ENCODE peak calls at places on chromosomes 5 and 9, in eight cellular contexts. N is testis, Y is lower lobe of right lung, A is OCI-LY7, V is IMR-90, B is cardiac muscle cell, E is hepatocyte, T is psoas muscle. C is an unnamed sample.

GRCh38 chr5:6710551-6711318 is 2.5 kb upstream of the TENT4A start:
- DNase-seq in N (no peak), Y (no peak), A (no peak), V (no peak), B (no peak), E (no peak), T (no peak), C (no peak)

GRCh38 chr5:115831163-115831768 is 10.1 kb downstream of the ATG12 start:
- DNase-seq in N (peak), Y (no peak), A (peak), V (peak), B (peak), E (peak), T (no peak), C (no peak)

GRCh38 chr5:152058267-152058666 is 133.6 kb upstream of the GLRA1 start:
- DNase-seq in N (peak), Y (no peak), A (no peak), V (no peak), B (no peak), E (no peak), T (no peak), C (no peak)

GRCh38 chr5:157539623-157540022 is 36.0 kb downstream of the ADAM19 start:
- DNase-seq in N (no peak), Y (no peak), A (no peak), V (peak), B (no peak), E (no peak), T (no peak), C (no peak)

GRCh38 chr5:160959804-160960203 is 107.8 kb upstream of the ATP10B start:
- DNase-seq in N (no peak), Y (peak), A (no peak), V (no peak), B (no peak), E (peak), T (peak), C (no peak)

GRCh38 chr9:76302947-76303550 is 91.2 kb downstream of the RFK start:
- DNase-seq in N (peak), Y (no peak), A (peak), V (peak), B (peak), E (peak), T (no peak), C (no peak)

GRCh38 chr9:121246821-121247511 is 21.0 kb upstream of the GSN start:
- DNase-seq in N (peak), Y (peak), A (no peak), V (peak), B (peak), E (no peak), T (peak), C (no peak)

GRCh38 chr9:115353681-115354080 is 235.7 kb upstream of the TNC start:
- DNase-seq in N (no peak), Y (no peak), A (no peak), V (peak), B (no peak), E (no peak), T (no peak), C (no peak)

GRCh38 chr9:133499130-133499891 is 20.4 kb upstream of the SLC2A6 start:
- DNase-seq in N (no peak), Y (peak), A (no peak), V (no peak), B (no peak), E (no peak), T (no peak), C (no peak)

GRCh38 chr9:19641046-19641445 is 147.8 kb downstream of the SLC24A2 start:
- DNase-seq in N (no peak), Y (no peak), A (no peak), V (no peak), B (peak), E (no peak), T (no peak), C (no peak)

GRCh38 chr5:90558344-90559192 is at the start of gene ADGRV1:
- DNase-seq in N (peak), Y (peak), A (no peak), V (peak), B (peak), E (peak), T (peak), C (peak)

GRCh38 chr9:120424248-120424647 is 155.7 kb downstream of the CDK5RAP2 start:
- DNase-seq in N (no peak), Y (no peak), A (no peak), V (no peak), B (no peak), E (no peak), T (no peak), C (no peak)

GRCh38 chr9:93223241-93224180 is 39.6 kb downstream of the WNK2 start:
- DNase-seq in N (no peak), Y (no peak), A (no peak), V (peak), B (peak), E (peak), T (no peak), C (no peak)

GRCh38 chr5:89917112-89917511 is 492.4 kb downstream of the CETN3 start:
- DNase-seq in N (no peak), Y (no peak), A (no peak), V (no peak), B (no peak), E (no peak), T (no peak), C (no peak)

GRCh38 chr5:5005351-5005750 is 134.8 kb upstream of the ADAMTS16 start:
- DNase-seq in N (no peak), Y (no peak), A (no peak), V (no peak), B (no peak), E (no peak), T (no peak), C (no peak)

GRCh38 chr9:33125441-33125840 is 41.7 kb downstream of the B4GALT1 start:
- DNase-seq in N (no peak), Y (no peak), A (no peak), V (no peak), B (no peak), E (no peak), T (no peak), C (no peak)

GRCh38 chr9:134774991-134775540 is 105.5 kb upstream of the FCN2 start:
- DNase-seq in N (no peak), Y (no peak), A (no peak), V (no peak), B (no peak), E (no peak), T (no peak), C (peak)

GRCh38 chr5:160030631-160031377 is 21.9 kb downstream of the TTC1 start:
- DNase-seq in N (no peak), Y (no peak), A (no peak), V (peak), B (peak), E (no peak), T (no peak), C (no peak)

GRCh38 chr9:89623925-89624420 is 19.2 kb downstream of the GADD45G start:
- DNase-seq in N (no peak), Y (peak), A (no peak), V (no peak), B (no peak), E (no peak), T (no peak), C (peak)

GRCh38 chr5:41967401-41967800 is 42.3 kb downstream of the FBXO4 start:
- DNase-seq in N (no peak), Y (no peak), A (no peak), V (no peak), B (no peak), E (no peak), T (no peak), C (no peak)

GRCh38 chr5:181166812-181167733 is 19.7 kb downstream of the OR2V2 start:
- DNase-seq in N (no peak), Y (no peak), A (peak), V (no peak), B (no peak), E (no peak), T (no peak), C (no peak)

GRCh38 chr5:90638878-90639277 is 80.3 kb downstream of the ADGRV1 start:
- DNase-seq in N (no peak), Y (no peak), A (no peak), V (no peak), B (no peak), E (no peak), T (no peak), C (no peak)

GRCh38 chr5:22480305-22480704 is 372.8 kb downstream of the CDH12 start:
- DNase-seq in N (no peak), Y (no peak), A (no peak), V (no peak), B (no peak), E (no peak), T (no peak), C (no peak)

GRCh38 chr9:124551472-124552339 is 44.5 kb upstream of the NR5A1 start:
- DNase-seq in N (peak), Y (peak), A (peak), V (peak), B (peak), E (peak), T (no peak), C (peak)

GRCh38 chr5:1002271-1002546 is 6.4 kb upstream of the NKD2 start:
- DNase-seq in N (no peak), Y (no peak), A (no peak), V (no peak), B (no peak), E (no peak), T (no peak), C (no peak)

GRCh38 chr9:126509718-126510117 is 104.0 kb upstream of the LMX1B start:
- DNase-seq in N (no peak), Y (peak), A (no peak), V (no peak), B (no peak), E (no peak), T (no peak), C (peak)

GRCh38 chr5:150670961-150671337 is 9.9 kb downstream of the MYOZ3 start:
- DNase-seq in N (no peak), Y (no peak), A (no peak), V (no peak), B (peak), E (no peak), T (no peak), C (no peak)

GRCh38 chr5:150672884-150673275 is 11.8 kb downstream of the MYOZ3 start:
- DNase-seq in N (no peak), Y (no peak), A (no peak), V (no peak), B (no peak), E (no peak), T (no peak), C (no peak)

GRCh38 chr5:150671509-150672236 is 10.6 kb downstream of the MYOZ3 start:
- DNase-seq in N (no peak), Y (no peak), A (no peak), V (no peak), B (peak), E (peak), T (no peak), C (no peak)

GRCh38 chr5:150670275-150670960 is 9.4 kb downstream of the MYOZ3 start:
- DNase-seq in N (no peak), Y (no peak), A (no peak), V (no peak), B (no peak), E (no peak), T (no peak), C (no peak)

DNA sequence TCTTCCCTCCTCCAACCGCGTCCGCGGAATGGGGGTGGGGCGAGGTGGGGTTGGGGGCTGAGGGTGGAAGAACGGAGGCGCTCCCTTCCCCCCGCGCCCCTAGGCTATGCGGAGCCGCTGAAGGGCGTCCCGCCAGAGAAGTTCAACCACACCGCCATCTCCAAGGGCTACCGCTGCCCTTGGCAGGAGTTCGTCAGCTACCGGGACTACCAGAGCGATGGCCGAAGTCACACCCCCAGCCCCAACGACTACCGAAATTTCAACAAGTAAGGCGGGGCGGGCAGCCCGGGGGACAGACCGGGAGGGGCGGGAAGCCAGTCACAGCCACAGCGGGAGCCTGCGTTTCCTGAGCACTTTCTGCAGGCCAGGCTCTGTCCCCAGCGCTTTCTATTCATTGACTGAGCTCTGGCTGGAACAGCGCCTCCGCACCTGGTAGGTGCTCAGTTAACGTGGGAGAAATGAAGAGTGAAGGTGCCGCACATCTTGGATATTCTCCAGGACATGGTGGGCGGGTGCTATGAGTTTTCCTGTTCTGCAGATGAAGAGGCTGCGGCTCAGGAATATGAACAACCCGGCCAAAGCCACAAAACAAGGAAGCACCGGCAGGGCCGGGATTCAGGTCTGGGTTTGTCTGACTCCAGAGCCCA is 11.3 kb downstream of the MYOZ3 start:
- DNase-seq in N (peak), Y (no peak), A (no peak), V (no peak), B (peak), E (peak), T (peak), C (no peak)
- H3K4me3 ChIP-seq in N (peak), Y (peak), A (no peak), V (peak), B (peak), E (peak), T (peak), C (peak)

GRCh38 chr5:172608773-172609172 is 32.3 kb upstream of the NEURL1B start:
- DNase-seq in N (no peak), Y (no peak), A (no peak), V (no peak), B (no peak), E (no peak), T (no peak), C (no peak)

GRCh38 chr5:172605466-172605865 is 35.6 kb upstream of the NEURL1B start:
- DNase-seq in N (no peak), Y (no peak), A (no peak), V (no peak), B (no peak), E (no peak), T (no peak), C (no peak)

GRCh38 chr5:172606156-172606785 is 34.8 kb upstream of the NEURL1B start:
- DNase-seq in N (no peak), Y (no peak), A (no peak), V (no peak), B (no peak), E (no peak), T (no peak), C (no peak)

GRCh38 chr5:172610643-172611042 is 30.4 kb upstream of the NEURL1B start:
- DNase-seq in N (no peak), Y (no peak), A (no peak), V (no peak), B (no peak), E (no peak), T (no peak), C (no peak)

GRCh38 chr5:172607213-172607793 is 33.8 kb upstream of the NEURL1B start:
- DNase-seq in N (no peak), Y (no peak), A (no peak), V (peak), B (peak), E (no peak), T (peak), C (no peak)
- H3K27ac ChIP-seq in N (no peak), Y (no peak), A (no peak), V (no peak), B (no peak), E (no peak), T (no peak), C (no peak)

GRCh38 chr5:2805080-2805479 is 53.6 kb upstream of the IRX2 start:
- DNase-seq in N (no peak), Y (peak), A (no peak), V (no peak), B (no peak), E (no peak), T (no peak), C (no peak)
- TF ChIP-seq CTCF in N (no peak), Y (peak), A (no peak), V (no peak), B (no peak), E (no peak), T (no peak), C (no peak)

DNA sequence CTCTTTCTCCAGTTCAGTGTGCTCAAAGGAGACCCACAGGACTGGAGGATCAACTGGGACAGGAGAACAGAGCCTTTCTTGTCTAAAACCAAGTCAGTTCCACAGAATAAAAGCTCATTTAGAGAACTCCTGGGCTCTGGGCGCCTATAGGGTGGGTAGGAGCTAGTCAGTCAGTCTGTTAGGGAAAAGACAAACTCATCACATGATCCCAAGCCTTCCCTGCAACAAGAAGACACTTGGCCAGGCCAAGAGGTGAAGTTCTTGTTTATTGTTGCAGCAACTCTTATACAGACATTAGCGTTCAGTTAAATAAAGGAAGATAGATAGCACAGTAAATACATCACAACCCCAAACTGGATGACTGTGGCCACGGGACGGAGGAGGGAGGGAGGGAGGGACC is 102.3 kb downstream of the ENTREP1 start:
- DNase-seq in N (no peak), Y (no peak), A (no peak), V (peak), B (no peak), E (no peak), T (no peak), C (no peak)
- H3K4me3 ChIP-seq in N (no peak), Y (no peak), A (no peak), V (no peak), B (no peak), E (no peak), T (no peak), C (no peak)

DNA sequence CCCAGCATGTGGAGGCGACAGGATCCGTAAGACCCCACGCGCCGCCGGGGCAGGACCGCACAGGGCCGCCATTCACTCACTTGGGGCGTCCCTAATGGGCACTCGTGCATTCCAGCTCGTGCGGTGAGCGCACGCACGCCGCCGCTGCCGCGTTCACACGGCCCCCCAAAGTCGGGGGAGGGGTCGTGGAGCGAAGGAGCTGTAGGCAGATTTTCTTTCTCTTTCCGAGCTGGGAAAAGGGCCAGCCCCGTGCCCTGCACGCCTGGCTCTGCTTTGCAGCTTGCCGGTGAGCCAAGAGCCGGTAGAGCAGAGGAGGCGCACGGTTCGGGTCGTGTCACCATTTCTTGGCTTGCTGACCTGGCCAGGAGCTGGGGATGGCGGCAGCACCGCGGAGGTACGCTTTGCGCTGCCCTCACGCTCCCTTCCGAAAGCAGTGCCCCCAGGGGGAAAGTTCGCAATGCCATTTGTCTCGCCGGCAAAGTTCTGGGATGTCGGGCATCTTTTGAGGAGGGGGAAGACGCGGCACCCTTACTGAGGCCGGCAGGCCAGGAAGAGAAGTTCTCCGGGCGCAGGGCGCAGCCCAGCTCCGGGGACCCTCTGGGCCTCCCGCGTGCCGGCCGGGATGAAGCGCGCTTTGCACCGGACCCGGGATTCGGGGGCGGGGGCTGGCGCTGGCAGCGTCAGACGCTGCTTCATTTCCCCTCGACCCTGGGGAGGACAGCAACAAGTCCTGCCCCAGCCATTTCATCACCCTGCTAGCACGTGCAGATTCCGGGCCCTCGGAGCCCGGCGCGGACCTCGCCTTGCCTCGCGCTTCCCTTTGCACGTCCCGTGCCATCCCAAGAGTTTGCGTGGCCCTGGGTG is 898 bp downstream of the STC2 start:
- DNase-seq in N (no peak), Y (no peak), A (no peak), V (peak), B (peak), E (peak), T (no peak), C (no peak)
- H3K27ac ChIP-seq in N (no peak), Y (no peak), A (no peak), V (peak), B (no peak), E (no peak), T (peak), C (no peak)

DNA sequence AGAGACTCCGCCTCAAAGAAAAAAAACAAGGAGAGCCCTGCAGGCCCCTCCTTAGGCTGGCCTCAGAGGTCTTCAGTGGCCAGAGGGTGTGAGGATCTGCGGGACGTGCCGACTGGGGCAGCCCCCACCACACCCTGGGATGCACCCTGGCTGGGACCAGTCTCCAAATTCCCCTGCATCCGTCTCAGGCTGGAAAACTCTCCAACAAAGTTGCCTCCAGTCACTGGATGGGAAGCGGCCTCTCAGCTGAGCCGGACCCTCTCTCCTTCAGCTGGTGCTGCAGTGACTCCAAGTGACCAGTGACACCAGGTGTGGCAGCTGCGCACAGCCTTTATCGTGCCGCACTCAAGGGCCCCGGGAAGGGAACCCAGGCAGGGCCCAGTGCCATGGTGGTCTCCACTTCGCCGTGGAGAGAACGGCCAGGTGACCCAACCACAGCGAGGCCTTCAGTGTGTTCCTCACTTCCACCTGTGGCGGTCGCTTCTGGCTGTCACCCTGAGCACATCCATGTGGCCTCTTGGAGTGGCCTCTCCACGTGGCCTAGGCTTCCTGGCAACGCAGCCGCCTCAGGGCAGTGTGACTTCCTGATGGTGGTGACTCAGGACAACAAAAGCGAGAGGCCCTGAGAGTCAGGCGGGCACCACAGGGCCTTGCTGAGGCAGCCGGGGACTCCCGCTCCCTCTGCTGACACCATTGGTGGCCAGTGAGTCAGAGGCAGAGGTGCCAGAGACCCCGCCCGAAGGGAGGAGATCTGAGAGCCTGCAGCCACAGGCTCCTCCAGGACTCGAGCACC is 19.3 kb upstream of the CAMSAP1 start:
- DNase-seq in N (no peak), Y (peak), A (no peak), V (peak), B (peak), E (no peak), T (peak), C (no peak)
- TF ChIP-seq CTCF in N (no peak), Y (no peak), A (no peak), V (no peak), B (no peak), E (no peak), T (no peak), C (no peak)

DNA sequence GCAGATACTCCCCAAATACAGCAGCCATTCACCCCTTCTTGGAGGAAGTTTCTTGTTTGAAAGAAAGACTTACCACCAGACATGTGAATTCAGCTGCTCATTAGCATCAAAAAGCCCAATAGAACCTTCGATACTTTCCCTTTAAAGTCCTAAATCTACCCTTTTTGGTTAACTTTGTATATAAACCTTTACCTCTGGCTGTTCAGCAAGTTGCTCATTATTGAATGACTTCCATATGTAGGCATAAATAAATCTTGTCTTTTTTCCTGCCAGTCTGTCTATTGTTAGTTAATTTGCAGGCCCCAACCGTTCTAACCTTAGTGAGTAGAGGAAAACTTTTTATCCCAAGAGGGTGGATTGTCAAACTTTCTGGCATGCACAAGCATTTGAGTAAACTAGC is 27.9 kb upstream of the FBXL17 start:
- DNase-seq in N (no peak), Y (no peak), A (no peak), V (no peak), B (no peak), E (no peak), T (no peak), C (no peak)
- H3K4me3 ChIP-seq in N (no peak), Y (no peak), A (no peak), V (no peak), B (no peak), E (no peak), T (no peak), C (no peak)

C was measured in dorsolateral prefrontal cortex.